ENCODE peak calls at places on chromosome 20, in nine cellular contexts. One of them, this sample, is unnamed. For H3K4me1, the result is how much of the 10 kb centered on the place peaks cover.

GRCh38 chr20:17965042-17965697 is 3.4 kb downstream of the SNX5 start:
- DNase-seq in SK-N-SH: no peak
- DNase-seq in OCI-LY7: no peak
- DNase-seq in MM.1S: no peak
- DNase-seq in neural progenitor cell: no peak
- DNase-seq in GM23248: no peak
- DNase-seq in PC-3: no peak
- DNase-seq in GM23338: peak
- DNase-seq in HCT116: no peak
- DNase-seq in this sample: no peak

GRCh38 chr20:50039706-50040431 is 57.1 kb downstream of the SNAI1 start:
- DNase-seq in neural progenitor cell: no peak
- DNase-seq in GM23248: no peak
- DNase-seq in PC-3: no peak
- DNase-seq in HCT116: no peak
- DNase-seq in GM23338: no peak
- DNase-seq in MM.1S: no peak
- DNase-seq in SK-N-SH: peak
- DNase-seq in OCI-LY7: no peak
- DNase-seq in this sample: no peak

GRCh38 chr20:63061051-63061531 is 54.3 kb upstream of the BHLHE23 start:
- DNase-seq in GM23248: no peak
- DNase-seq in PC-3: no peak
- DNase-seq in GM23338: no peak
- DNase-seq in MM.1S: no peak
- DNase-seq in OCI-LY7: no peak
- DNase-seq in neural progenitor cell: no peak
- DNase-seq in SK-N-SH: no peak
- DNase-seq in HCT116: no peak
- DNase-seq in this sample: no peak

GRCh38 chr20:61419501-61419900 is 167.4 kb downstream of the CDH4 start:
- DNase-seq in PC-3: no peak
- DNase-seq in GM23248: no peak
- DNase-seq in GM23338: no peak
- DNase-seq in neural progenitor cell: no peak
- DNase-seq in HCT116: no peak
- DNase-seq in OCI-LY7: no peak
- DNase-seq in MM.1S: no peak
- DNase-seq in SK-N-SH: no peak
- DNase-seq in this sample: no peak

GRCh38 chr20:32510601-32511357 is 74.4 kb downstream of the NOL4L start:
- DNase-seq in GM23338: no peak
- DNase-seq in HCT116: no peak
- DNase-seq in PC-3: no peak
- DNase-seq in SK-N-SH: no peak
- DNase-seq in OCI-LY7: no peak
- DNase-seq in neural progenitor cell: no peak
- DNase-seq in GM23248: no peak
- DNase-seq in MM.1S: no peak
- DNase-seq in this sample: peak

GRCh38 chr20:37575884-37576283 is 48.2 kb upstream of the BLCAP start:
- DNase-seq in PC-3: no peak
- DNase-seq in GM23338: peak
- DNase-seq in neural progenitor cell: peak
- DNase-seq in GM23248: no peak
- DNase-seq in HCT116: no peak
- DNase-seq in MM.1S: no peak
- DNase-seq in OCI-LY7: peak
- DNase-seq in SK-N-SH: no peak
- DNase-seq in this sample: no peak

GRCh38 chr20:32664352-32665159 is 9.2 kb downstream of the C20orf203 start:
- DNase-seq in GM23338: no peak
- DNase-seq in SK-N-SH: no peak
- DNase-seq in GM23248: no peak
- DNase-seq in PC-3: no peak
- DNase-seq in MM.1S: no peak
- DNase-seq in neural progenitor cell: no peak
- DNase-seq in HCT116: no peak
- DNase-seq in OCI-LY7: no peak
- DNase-seq in this sample: peak

GRCh38 chr20:2657241-2657640 is 4.8 kb downstream of the NOP56 start:
- DNase-seq in MM.1S: no peak
- DNase-seq in HCT116: no peak
- DNase-seq in GM23248: no peak
- DNase-seq in neural progenitor cell: no peak
- DNase-seq in OCI-LY7: no peak
- DNase-seq in GM23338: no peak
- DNase-seq in SK-N-SH: no peak
- DNase-seq in PC-3: no peak
- DNase-seq in this sample: no peak

GRCh38 chr20:63553251-63553932 is 567 bp upstream of the FNDC11 start:
- DNase-seq in SK-N-SH: peak
- DNase-seq in PC-3: peak
- DNase-seq in neural progenitor cell: peak
- DNase-seq in GM23248: peak
- DNase-seq in OCI-LY7: peak
- DNase-seq in HCT116: peak
- DNase-seq in GM23338: peak
- DNase-seq in MM.1S: no peak
- DNase-seq in this sample: peak

GRCh38 chr20:19411811-19412210 is 199.4 kb downstream of the SLC24A3 start:
- DNase-seq in PC-3: no peak
- DNase-seq in neural progenitor cell: no peak
- DNase-seq in GM23338: no peak
- DNase-seq in SK-N-SH: no peak
- DNase-seq in OCI-LY7: no peak
- DNase-seq in HCT116: no peak
- DNase-seq in GM23248: no peak
- DNase-seq in MM.1S: no peak
- DNase-seq in this sample: no peak

GRCh38 chr20:62590301-62591121 is 51.8 kb upstream of the SLCO4A1 start:
- DNase-seq in HCT116: no peak
- DNase-seq in SK-N-SH: no peak
- DNase-seq in PC-3: peak
- DNase-seq in neural progenitor cell: no peak
- DNase-seq in MM.1S: no peak
- DNase-seq in GM23248: peak
- DNase-seq in GM23338: no peak
- DNase-seq in OCI-LY7: no peak
- DNase-seq in this sample: no peak

GRCh38 chr20:53706511-53707031 is 112.9 kb upstream of the ZNF217 start:
- DNase-seq in GM23338: no peak
- DNase-seq in SK-N-SH: no peak
- DNase-seq in OCI-LY7: peak
- DNase-seq in MM.1S: peak
- DNase-seq in HCT116: no peak
- DNase-seq in GM23248: peak
- DNase-seq in PC-3: no peak
- DNase-seq in neural progenitor cell: peak
- DNase-seq in this sample: peak

GRCh38 chr20:50191065-50191565 is 485 bp downstream of the CEBPB start:
- DNase-seq in PC-3: peak
- DNase-seq in GM23248: peak
- DNase-seq in neural progenitor cell: no peak
- DNase-seq in MM.1S: peak
- DNase-seq in SK-N-SH: no peak
- DNase-seq in OCI-LY7: peak
- DNase-seq in GM23338: peak
- DNase-seq in HCT116: no peak
- DNase-seq in this sample: peak

DNA sequence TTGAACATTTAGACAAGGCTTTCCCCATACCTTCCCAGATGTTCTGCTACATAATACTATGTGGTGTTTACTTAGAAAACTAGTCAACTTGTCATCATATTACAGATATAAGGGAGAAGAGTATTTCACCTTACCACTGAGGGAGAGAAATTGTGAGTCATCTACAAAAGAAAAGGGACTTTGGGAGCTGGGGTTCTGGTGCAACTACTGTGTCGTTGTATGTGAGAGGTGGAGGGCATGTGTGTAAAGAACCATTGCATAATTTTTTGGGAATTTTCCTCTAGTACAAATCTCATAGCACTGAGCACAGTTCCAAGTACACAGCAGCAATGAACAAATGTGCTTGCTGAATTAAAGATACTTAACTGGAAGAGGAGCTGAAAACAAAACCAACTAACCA is 665.6 kb downstream of the DHX35 start:
- DNase-seq in GM23338: no peak
- DNase-seq in neural progenitor cell: no peak
- DNase-seq in SK-N-SH: no peak
- DNase-seq in PC-3: no peak
- DNase-seq in MM.1S: no peak
- DNase-seq in GM23248: peak
- DNase-seq in HCT116: no peak
- DNase-seq in OCI-LY7: no peak
- DNase-seq in this sample: no peak
- TF ChIP-seq EZH2phosphoT487 in GM23338: no peak
- TF ChIP-seq EZH2phosphoT487 in neural progenitor cell: no peak
- TF ChIP-seq EZH2phosphoT487 in SK-N-SH: no peak
- TF ChIP-seq EZH2phosphoT487 in PC-3: no peak
- TF ChIP-seq EZH2phosphoT487 in MM.1S: no peak
- TF ChIP-seq EZH2phosphoT487 in GM23248: no peak
- TF ChIP-seq EZH2phosphoT487 in HCT116: no peak
- TF ChIP-seq EZH2phosphoT487 in OCI-LY7: no peak
- TF ChIP-seq EZH2phosphoT487 in this sample: no peak

GRCh38 chr20:9388826-9389187 is 125.6 kb upstream of the LAMP5 start:
- DNase-seq in SK-N-SH: no peak
- DNase-seq in neural progenitor cell: no peak
- DNase-seq in GM23248: no peak
- DNase-seq in MM.1S: no peak
- DNase-seq in OCI-LY7: no peak
- DNase-seq in GM23338: no peak
- DNase-seq in PC-3: no peak
- DNase-seq in HCT116: no peak
- DNase-seq in this sample: no peak
- H3K4me2 ChIP-seq in SK-N-SH: no peak
- H3K4me2 ChIP-seq in neural progenitor cell: no peak
- H3K4me2 ChIP-seq in GM23248: no peak
- H3K4me2 ChIP-seq in MM.1S: peak
- H3K4me2 ChIP-seq in OCI-LY7: no peak
- H3K4me2 ChIP-seq in GM23338: no peak
- H3K4me2 ChIP-seq in PC-3: no peak
- H3K4me2 ChIP-seq in HCT116: no peak
- H3K4me2 ChIP-seq in this sample: no peak

GRCh38 chr20:25251558-25251957 is 3.7 kb downstream of the PYGB start:
- DNase-seq in GM23338: no peak
- DNase-seq in PC-3: no peak
- DNase-seq in SK-N-SH: peak
- DNase-seq in HCT116: no peak
- DNase-seq in neural progenitor cell: peak
- DNase-seq in OCI-LY7: no peak
- DNase-seq in MM.1S: no peak
- DNase-seq in GM23248: no peak
- DNase-seq in this sample: peak
- H3K4me1 ChIP-seq in GM23338: under half
- H3K4me1 ChIP-seq in PC-3: under half
- H3K4me1 ChIP-seq in SK-N-SH: half or more
- H3K4me1 ChIP-seq in HCT116: under half
- H3K4me1 ChIP-seq in neural progenitor cell: half or more
- H3K4me1 ChIP-seq in OCI-LY7: under half
- H3K4me1 ChIP-seq in MM.1S: under half
- H3K4me1 ChIP-seq in GM23248: under half
- H3K4me1 ChIP-seq in this sample: under half

GRCh38 chr20:44745560-44746366 is at the start of gene KCNK15:
- DNase-seq in HCT116: no peak
- DNase-seq in neural progenitor cell: peak
- DNase-seq in PC-3: peak
- DNase-seq in GM23338: peak
- DNase-seq in GM23248: peak
- DNase-seq in MM.1S: no peak
- DNase-seq in OCI-LY7: no peak
- DNase-seq in SK-N-SH: peak
- DNase-seq in this sample: peak
- TF ChIP-seq EZH2phosphoT487 in HCT116: no peak
- TF ChIP-seq EZH2phosphoT487 in neural progenitor cell: peak
- TF ChIP-seq EZH2phosphoT487 in PC-3: no peak
- TF ChIP-seq EZH2phosphoT487 in GM23338: no peak
- TF ChIP-seq EZH2phosphoT487 in GM23248: no peak
- TF ChIP-seq EZH2phosphoT487 in MM.1S: no peak
- TF ChIP-seq EZH2phosphoT487 in OCI-LY7: no peak
- TF ChIP-seq EZH2phosphoT487 in SK-N-SH: no peak
- TF ChIP-seq EZH2phosphoT487 in this sample: no peak

DNA sequence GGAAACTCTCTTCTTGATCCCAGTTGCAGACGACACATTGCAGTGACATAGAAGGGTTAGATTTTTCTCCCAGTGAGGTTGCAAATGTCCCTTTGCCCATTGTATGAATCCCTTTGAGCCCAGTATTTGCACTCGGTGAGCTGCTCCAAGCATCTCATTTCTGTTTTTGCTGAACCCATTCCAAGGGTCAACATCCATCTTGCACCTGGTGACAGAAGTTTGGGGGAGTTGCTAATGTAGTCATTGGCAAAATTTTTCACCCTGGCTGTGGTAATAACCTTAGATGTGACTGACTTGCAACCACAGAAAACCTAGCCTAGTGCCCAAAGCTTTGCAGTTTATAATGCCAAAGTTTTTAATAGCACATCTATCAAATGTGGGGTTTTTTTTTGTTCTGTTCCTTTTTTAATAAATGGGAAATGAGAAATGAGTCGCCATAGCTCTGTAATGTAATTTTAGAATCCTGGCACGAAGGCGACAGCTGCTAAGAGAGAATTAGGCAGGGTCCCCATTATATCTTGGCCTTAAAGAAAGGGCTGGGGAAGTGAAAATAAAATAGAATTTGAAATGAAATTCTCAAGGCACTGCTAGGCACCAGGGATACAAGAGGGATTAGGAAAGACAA is 682.8 kb downstream of the KIF16B start:
- DNase-seq in GM23338: no peak
- DNase-seq in MM.1S: no peak
- DNase-seq in HCT116: no peak
- DNase-seq in SK-N-SH: no peak
- DNase-seq in neural progenitor cell: no peak
- DNase-seq in PC-3: no peak
- DNase-seq in GM23248: no peak
- DNase-seq in OCI-LY7: no peak
- DNase-seq in this sample: no peak
- H3K4me2 ChIP-seq in GM23338: no peak
- H3K4me2 ChIP-seq in MM.1S: no peak
- H3K4me2 ChIP-seq in HCT116: no peak
- H3K4me2 ChIP-seq in SK-N-SH: no peak
- H3K4me2 ChIP-seq in neural progenitor cell: no peak
- H3K4me2 ChIP-seq in PC-3: no peak
- H3K4me2 ChIP-seq in GM23248: no peak
- H3K4me2 ChIP-seq in OCI-LY7: peak
- H3K4me2 ChIP-seq in this sample: no peak

This sample was measured in hepatocyte.